ENCODE peak calls at places on chromosomes 1 and 21, in four cellular contexts. H is brain microvascular endothelial cell, D is T-helper 2 cell, B is mammary epithelial cell. R is an unnamed sample.

GRCh38 chr1:31572323-31573104 is 3.8 kb upstream of the TINAGL1 start:
- DNase-seq in H (no peak), D (no peak), B (peak; percentile 84), R (no peak)

GRCh38 chr1:187110351-187110750 is 281.6 kb downstream of the PLA2G4A start:
- DNase-seq in H (no peak), D (no peak), B (no peak), R (no peak)

GRCh38 chr1:36710008-36710407 is 227.3 kb upstream of the CSF3R start:
- DNase-seq in H (no peak), D (no peak), B (no peak), R (peak; percentile 21)

GRCh38 chr1:161180643-161181042 is 3.3 kb upstream of the B4GALT3 start:
- DNase-seq in H (no peak), D (no peak), B (no peak), R (no peak)

GRCh38 chr1:81179239-81179638 is 621.5 kb upstream of the ADGRL2 start:
- DNase-seq in H (peak; percentile 93), D (no peak), B (peak; percentile 92), R (no peak)

GRCh38 chr1:200409203-200409760 is 554 bp downstream of the ZNF281 start:
- DNase-seq in H (peak; percentile 24), D (peak; percentile 26), B (no peak), R (peak; percentile 36)

GRCh38 chr1:240854367-240854766 is 242.4 kb upstream of the GREM2 start:
- DNase-seq in H (peak; percentile 7), D (no peak), B (no peak), R (no peak)

GRCh38 chr1:1331068-1331965 is at the start of gene TAS1R3:
- DNase-seq in H (no peak), D (no peak), B (no peak), R (no peak)

GRCh38 chr1:172638885-172639831 is 19.7 kb upstream of the FASLG start:
- DNase-seq in H (peak; percentile 94), D (peak; percentile 42), B (peak; percentile 97), R (no peak)

GRCh38 chr1:97423397-97423796 is 497.4 kb downstream of the DPYD start:
- DNase-seq in H (no peak), D (no peak), B (no peak), R (peak; percentile 34)

GRCh38 chr1:77036560-77036959 is 169.3 kb downstream of the ST6GALNAC5 start:
- DNase-seq in H (peak; percentile 51), D (no peak), B (peak; percentile 41), R (no peak)

GRCh38 chr1:185238447-185238846 is 78.6 kb downstream of the IVNS1ABP start:
- DNase-seq in H (no peak), D (no peak), B (no peak), R (no peak)

GRCh38 chr1:205598841-205599666 is 32.8 kb downstream of the ELK4 start:
- DNase-seq in H (peak; percentile 85), D (no peak), B (peak; percentile 22), R (no peak)

GRCh38 chr21:34091032-34091431 is 17.7 kb downstream of the MRPS6 start:
- DNase-seq in H (no peak), D (no peak), B (no peak), R (no peak)

GRCh38 chr1:10941891-10942541 is 70.4 kb upstream of the TARDBP start:
- DNase-seq in H (peak; percentile 14), D (peak; percentile 41), B (no peak), R (peak; percentile 80)

GRCh38 chr1:54499097-54500029 is 48.7 kb upstream of the ACOT11 start:
- DNase-seq in H (peak; percentile 17), D (no peak), B (peak; percentile 12), R (peak; percentile 53)

GRCh38 chr1:86687595-86687994 is 16.8 kb upstream of the SH3GLB1 start:
- DNase-seq in H (no peak), D (no peak), B (no peak), R (no peak)

GRCh38 chr1:160634543-160635491 is 12.0 kb downstream of the SLAMF1 start:
- DNase-seq in H (no peak), D (no peak), B (no peak), R (no peak)

GRCh38 chr1:12153181-12153785 is 13.5 kb upstream of the TNFRSF1B start:
- DNase-seq in H (peak; percentile 72), D (no peak), B (no peak), R (no peak)

GRCh38 chr1:150550222-150551048 is 1.2 kb downstream of the ADAMTSL4 start:
- DNase-seq in H (no peak), D (no peak), B (no peak), R (peak; percentile 92)

GRCh38 chr1:93675272-93675671 is 6.4 kb downstream of the BCAR3 start:
- DNase-seq in H (no peak), D (no peak), B (no peak), R (no peak)

GRCh38 chr1:54254055-54254454 is 54.1 kb downstream of the MRPL37 start:
- DNase-seq in H (no peak), D (no peak), B (peak; percentile 25), R (no peak)

GRCh38 chr1:99122039-99122438 is 117.4 kb upstream of the PLPPR5 start:
- DNase-seq in H (no peak), D (no peak), B (peak; percentile 37), R (peak; percentile 22)

GRCh38 chr1:161324020-161324419 is 9.8 kb downstream of the SDHC start:
- DNase-seq in H (no peak), D (no peak), B (no peak), R (no peak)

GRCh38 chr1:109425902-109426277 is 358 bp downstream of the PSMA5 start:
- DNase-seq in H (peak; percentile 38), D (peak; percentile 43), B (no peak), R (no peak)